ENCODE peak calls at places on chromosomes 5 and 9, in six cellular contexts. One of them, this sample, is unnamed. For H3K4me1, the result is how much of the 10 kb centered on the place peaks cover.

GRCh38 chr9:126482361-126483044 is 131.2 kb upstream of the LMX1B start:
- DNase-seq in A549: no peak
- DNase-seq in gastrocnemius medialis: peak
- DNase-seq in H1: peak
- DNase-seq in thyroid gland: no peak
- DNase-seq in prostate gland: no peak
- DNase-seq in this sample: peak

GRCh38 chr5:40841068-40841805 is at the start of gene CARD6:
- DNase-seq in thyroid gland: no peak
- DNase-seq in A549: peak
- DNase-seq in H1: no peak
- DNase-seq in prostate gland: no peak
- DNase-seq in gastrocnemius medialis: no peak
- DNase-seq in this sample: peak

GRCh38 chr5:82234880-82235279 is 43.3 kb downstream of the RPS23 start:
- DNase-seq in gastrocnemius medialis: no peak
- DNase-seq in H1: no peak
- DNase-seq in A549: no peak
- DNase-seq in prostate gland: no peak
- DNase-seq in thyroid gland: no peak
- DNase-seq in this sample: no peak

GRCh38 chr9:99466104-99466503 is 244.0 kb downstream of the SEC61B start:
- DNase-seq in H1: no peak
- DNase-seq in prostate gland: no peak
- DNase-seq in thyroid gland: no peak
- DNase-seq in gastrocnemius medialis: no peak
- DNase-seq in A549: no peak
- DNase-seq in this sample: no peak

GRCh38 chr9:124450931-124451661 is 845 bp downstream of the ADGRD2 start:
- DNase-seq in H1: no peak
- DNase-seq in thyroid gland: no peak
- DNase-seq in A549: no peak
- DNase-seq in gastrocnemius medialis: no peak
- DNase-seq in prostate gland: no peak
- DNase-seq in this sample: no peak

GRCh38 chr5:147667363-147667762 is 115.2 kb downstream of the JAKMIP2 start:
- DNase-seq in gastrocnemius medialis: no peak
- DNase-seq in prostate gland: no peak
- DNase-seq in thyroid gland: no peak
- DNase-seq in H1: no peak
- DNase-seq in A549: no peak
- DNase-seq in this sample: no peak

GRCh38 chr5:172496671-172497371 is 42.5 kb upstream of the SH3PXD2B start:
- DNase-seq in prostate gland: peak
- DNase-seq in thyroid gland: peak
- DNase-seq in H1: no peak
- DNase-seq in A549: no peak
- DNase-seq in gastrocnemius medialis: no peak
- DNase-seq in this sample: peak

GRCh38 chr9:137236238-137236935 is 4.7 kb upstream of the TUBB4B start:
- DNase-seq in prostate gland: peak
- DNase-seq in gastrocnemius medialis: peak
- DNase-seq in H1: peak
- DNase-seq in thyroid gland: peak
- DNase-seq in A549: peak
- DNase-seq in this sample: peak

GRCh38 chr5:22372376-22372775 is 480.8 kb downstream of the CDH12 start:
- DNase-seq in thyroid gland: no peak
- DNase-seq in gastrocnemius medialis: no peak
- DNase-seq in A549: no peak
- DNase-seq in H1: no peak
- DNase-seq in prostate gland: no peak
- DNase-seq in this sample: no peak

GRCh38 chr5:115936031-115936430 is 26.2 kb upstream of the LVRN start:
- DNase-seq in prostate gland: no peak
- DNase-seq in H1: no peak
- DNase-seq in A549: no peak
- DNase-seq in gastrocnemius medialis: no peak
- DNase-seq in thyroid gland: no peak
- DNase-seq in this sample: no peak

GRCh38 chr9:131113655-131114563 is 11.5 kb upstream of the NUP214 start:
- DNase-seq in prostate gland: no peak
- DNase-seq in gastrocnemius medialis: no peak
- DNase-seq in A549: no peak
- DNase-seq in thyroid gland: no peak
- DNase-seq in H1: no peak
- DNase-seq in this sample: no peak

GRCh38 chr5:149160291-149160787 is 19.0 kb downstream of the ABLIM3 start:
- DNase-seq in prostate gland: no peak
- DNase-seq in H1: no peak
- DNase-seq in A549: no peak
- DNase-seq in gastrocnemius medialis: no peak
- DNase-seq in thyroid gland: no peak
- DNase-seq in this sample: no peak

GRCh38 chr9:131530546-131530929 is 525 bp downstream of the UCK1 start:
- DNase-seq in prostate gland: peak
- DNase-seq in gastrocnemius medialis: no peak
- DNase-seq in A549: peak
- DNase-seq in H1: no peak
- DNase-seq in thyroid gland: peak
- DNase-seq in this sample: peak

GRCh38 chr5:148791334-148791667 is 35.1 kb upstream of the ADRB2 start:
- DNase-seq in gastrocnemius medialis: no peak
- DNase-seq in thyroid gland: no peak
- DNase-seq in prostate gland: no peak
- DNase-seq in H1: no peak
- DNase-seq in A549: no peak
- DNase-seq in this sample: no peak

GRCh38 chr9:71692337-71692736 is 76.0 kb downstream of the CEMIP2 start:
- DNase-seq in gastrocnemius medialis: peak
- DNase-seq in prostate gland: no peak
- DNase-seq in A549: no peak
- DNase-seq in thyroid gland: peak
- DNase-seq in H1: no peak
- DNase-seq in this sample: no peak

GRCh38 chr5:57779383-57780223 is 297.0 kb upstream of the ACTBL2 start:
- DNase-seq in gastrocnemius medialis: peak
- DNase-seq in thyroid gland: peak
- DNase-seq in prostate gland: peak
- DNase-seq in A549: peak
- DNase-seq in H1: no peak
- DNase-seq in this sample: peak

GRCh38 chr5:109413463-109413862 is 3.7 kb upstream of the PJA2 start:
- DNase-seq in prostate gland: no peak
- DNase-seq in thyroid gland: peak
- DNase-seq in A549: no peak
- DNase-seq in H1: no peak
- DNase-seq in gastrocnemius medialis: no peak
- DNase-seq in this sample: peak
- TF ChIP-seq POLR2A in prostate gland: no peak
- TF ChIP-seq POLR2A in thyroid gland: no peak
- TF ChIP-seq POLR2A in A549: no peak
- TF ChIP-seq POLR2A in H1: no peak
- TF ChIP-seq POLR2A in gastrocnemius medialis: no peak
- TF ChIP-seq POLR2A in this sample: no peak

GRCh38 chr5:1505506-1506241 is 18.1 kb downstream of the LPCAT1 start:
- DNase-seq in prostate gland: no peak
- DNase-seq in H1: no peak
- DNase-seq in thyroid gland: no peak
- DNase-seq in gastrocnemius medialis: no peak
- DNase-seq in A549: no peak
- DNase-seq in this sample: no peak
- H3K4me1 ChIP-seq in prostate gland: under half
- H3K4me1 ChIP-seq in H1: under half
- H3K4me1 ChIP-seq in thyroid gland: under half
- H3K4me1 ChIP-seq in gastrocnemius medialis: under half
- H3K4me1 ChIP-seq in A549: under half
- H3K4me1 ChIP-seq in this sample: under half

DNA sequence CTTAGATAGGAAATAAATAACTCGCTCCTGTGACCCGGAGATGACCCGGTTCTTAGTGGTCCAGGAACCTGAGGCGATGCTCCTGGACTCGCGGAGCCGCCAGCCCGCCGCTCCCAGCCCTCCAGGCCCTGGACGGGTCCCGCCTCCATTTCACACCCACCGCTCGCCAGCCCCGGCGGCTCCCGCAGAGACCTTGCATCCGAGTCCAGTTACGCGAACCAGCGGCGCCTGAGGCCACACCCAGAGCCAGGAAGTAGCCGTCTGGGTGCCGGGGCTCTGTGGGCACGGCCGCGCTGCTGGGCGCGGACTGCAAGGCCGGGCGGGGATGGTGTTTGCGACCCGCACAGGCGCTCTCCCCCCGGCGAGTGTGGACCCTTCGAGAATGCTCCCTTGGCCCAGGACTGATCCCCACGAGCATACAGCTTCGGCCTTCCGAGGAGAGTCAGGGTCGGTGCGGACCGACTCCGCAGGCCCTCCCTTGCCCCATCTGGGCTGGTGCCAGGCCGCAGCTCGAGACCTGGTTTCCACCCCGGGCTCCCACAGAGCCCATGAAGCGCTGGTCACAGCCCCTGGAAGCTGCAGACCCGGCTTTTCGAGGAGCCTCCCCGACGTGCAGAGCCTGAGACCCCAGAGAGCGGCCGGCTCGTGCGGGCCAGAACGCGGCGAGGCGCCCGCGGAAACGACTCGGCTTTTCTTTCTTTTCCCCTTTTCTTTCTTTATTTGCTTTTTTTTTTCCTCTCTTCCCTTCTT is 5.2 kb upstream of the BARX1 start:
- DNase-seq in gastrocnemius medialis: no peak
- DNase-seq in thyroid gland: no peak
- DNase-seq in prostate gland: no peak
- DNase-seq in A549: no peak
- DNase-seq in H1: no peak
- DNase-seq in this sample: no peak
- H3K4me3 ChIP-seq in gastrocnemius medialis: no peak
- H3K4me3 ChIP-seq in thyroid gland: no peak
- H3K4me3 ChIP-seq in prostate gland: no peak
- H3K4me3 ChIP-seq in A549: no peak
- H3K4me3 ChIP-seq in H1: peak
- H3K4me3 ChIP-seq in this sample: no peak

DNA sequence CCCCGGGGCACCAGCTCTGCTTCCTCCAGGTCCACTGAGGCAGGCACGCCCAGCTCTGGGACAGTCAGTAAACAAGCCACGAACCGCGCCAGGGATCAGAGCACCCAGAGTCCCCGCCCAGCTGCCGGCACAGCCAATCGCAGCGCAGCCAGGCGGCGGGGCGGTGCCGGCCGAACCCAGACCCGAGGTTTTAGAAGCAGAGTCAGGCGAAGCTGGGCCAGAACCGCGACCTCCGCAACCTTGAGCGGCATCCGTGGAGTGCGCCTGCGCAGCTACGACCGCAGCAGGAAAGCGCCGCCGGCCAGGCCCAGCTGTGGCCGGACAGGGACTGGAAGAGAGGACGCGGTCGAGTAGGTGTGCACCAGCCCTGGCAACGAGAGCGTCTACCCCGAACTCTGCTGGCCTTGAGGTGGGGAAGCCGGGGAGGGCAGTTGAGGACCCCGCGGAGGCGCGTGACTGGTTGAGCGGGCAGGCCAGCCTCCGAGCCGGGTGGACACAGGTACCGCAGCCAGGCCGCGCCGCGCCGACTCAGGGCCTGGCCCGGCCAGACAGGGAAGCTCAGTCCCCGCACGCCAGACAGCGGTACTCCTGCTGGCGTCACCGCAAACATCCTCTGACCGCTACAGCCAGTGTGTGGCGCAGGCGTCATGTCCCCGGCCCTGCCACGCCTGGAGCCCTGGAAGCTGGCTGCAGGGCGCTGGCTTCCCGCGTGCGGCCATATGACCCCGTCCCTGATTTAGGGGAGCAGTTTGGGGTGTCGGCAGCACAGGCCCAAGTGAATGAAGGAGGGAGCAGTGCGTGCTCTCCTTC is at the start of gene CTSL:
- DNase-seq in A549: peak
- DNase-seq in H1: peak
- DNase-seq in gastrocnemius medialis: peak
- DNase-seq in prostate gland: peak
- DNase-seq in thyroid gland: peak
- DNase-seq in this sample: peak
- TF ChIP-seq POLR2A in A549: peak
- TF ChIP-seq POLR2A in H1: peak
- TF ChIP-seq POLR2A in gastrocnemius medialis: peak
- TF ChIP-seq POLR2A in prostate gland: peak
- TF ChIP-seq POLR2A in thyroid gland: no peak
- TF ChIP-seq POLR2A in this sample: peak

GRCh38 chr5:137096149-137097103 is 402.7 kb downstream of the SPOCK1 start:
- DNase-seq in prostate gland: no peak
- DNase-seq in thyroid gland: no peak
- DNase-seq in A549: peak
- DNase-seq in gastrocnemius medialis: no peak
- DNase-seq in H1: no peak
- DNase-seq in this sample: no peak
- H3K4me1 ChIP-seq in prostate gland: under half
- H3K4me1 ChIP-seq in thyroid gland: under half
- H3K4me1 ChIP-seq in A549: under half
- H3K4me1 ChIP-seq in gastrocnemius medialis: under half
- H3K4me1 ChIP-seq in H1: under half
- H3K4me1 ChIP-seq in this sample: under half

This sample was measured in adrenal gland.